ENCODE peak calls at places on chromosomes 4 and X, in five cellular contexts. D is HepG2, V is HCT116, O is GM12878, H is H1. N is an unnamed sample.

GRCh38 chrX:40912576-40912975 is 172.7 kb upstream of the USP9X start:
- DNase-seq in V (no peak), H (no peak), D (no peak), O (no peak), N (no peak)

GRCh38 chr4:42371306-42372063 is 25.8 kb upstream of the SHISA3 start:
- DNase-seq in D (peak; percentile 19), H (no peak), O (no peak), V (peak; percentile 33), N (no peak)

GRCh38 chr4:30720021-30720655 is at the start of gene PCDH7:
- DNase-seq in D (no peak), V (no peak), H (no peak), O (no peak), N (no peak)

GRCh38 chr4:7518871-7519637 is 84.3 kb upstream of the PSAPL1 start:
- DNase-seq in H (no peak), O (no peak), V (no peak), D (no peak), N (no peak)

GRCh38 chrX:133405498-133406180 is 9.7 kb downstream of the GPC4 start:
- DNase-seq in O (no peak), H (no peak), V (no peak), D (no peak), N (no peak)

GRCh38 chr4:115042496-115042895 is 70.9 kb downstream of the NDST4 start:
- DNase-seq in D (peak; percentile 4), H (no peak), V (no peak), O (no peak), N (no peak)

GRCh38 chr4:118732591-118733330 is 47.6 kb downstream of the METTL14 start:
- DNase-seq in D (no peak), O (no peak), H (no peak), V (no peak), N (no peak)

GRCh38 chr4:1730532-1731135 is 9.3 kb downstream of the TACC3 start:
- DNase-seq in H (no peak), V (no peak), O (no peak), D (no peak), N (no peak)

GRCh38 chr4:106587558-106587957 is 219.0 kb upstream of the GIMD1 start:
- DNase-seq in H (no peak), V (no peak), O (no peak), D (no peak), N (no peak)

GRCh38 chr4:140944539-140944938 is 188.4 kb upstream of the TBC1D9 start:
- DNase-seq in O (no peak), D (no peak), H (no peak), V (no peak), N (no peak)

GRCh38 chrX:105211051-105211575 is 9.4 kb downstream of the TEX13A start:
- DNase-seq in D (no peak), H (no peak), V (no peak), O (no peak), N (no peak)

GRCh38 chrX:40411350-40412111 is 169.2 kb upstream of the ATP6AP2 start:
- DNase-seq in D (peak; percentile 0), O (no peak), V (no peak), H (no peak), N (peak; percentile 52)

GRCh38 chrX:148929686-148930085 is 429.3 kb downstream of the AFF2 start:
- DNase-seq in H (no peak), O (no peak), V (no peak), D (no peak), N (no peak)

GRCh38 chr4:165385124-165385523 is 6.3 kb downstream of the CPE start:
- DNase-seq in O (no peak), V (no peak), H (no peak), D (no peak), N (no peak)

GRCh38 chr4:173360587-173361221 is 10.1 kb upstream of the SAP30 start:
- DNase-seq in O (no peak), V (no peak), D (no peak), H (no peak), N (no peak)

GRCh38 chr4:101948055-101948454 is 157.5 kb downstream of the BANK1 start:
- DNase-seq in O (no peak), D (no peak), V (no peak), H (no peak), N (no peak)

GRCh38 chr4:38562751-38563198 is 101.2 kb upstream of the KLF3 start:
- DNase-seq in O (no peak), D (peak; percentile 18), V (no peak), H (no peak), N (no peak)

GRCh38 chr4:176793060-176793605 is 411 bp upstream of the VEGFC start:
- DNase-seq in H (no peak), V (no peak), O (no peak), D (no peak), N (no peak)

GRCh38 chr4:112842513-112842912 is 205.6 kb downstream of the LARP7 start:
- DNase-seq in H (no peak), O (no peak), D (no peak), V (no peak), N (no peak)

GRCh38 chr4:27010334-27010940 is 149.8 kb downstream of the STIM2 start:
- DNase-seq in H (no peak), O (peak; percentile 16), V (peak; percentile 43), D (peak; percentile 46), N (peak; percentile 29)

GRCh38 chr4:173259310-173259709 is 74.8 kb downstream of the HMGB2 start:
- DNase-seq in D (no peak), O (no peak), H (no peak), V (no peak), N (no peak)

GRCh38 chrX:79325263-79325958 is 41.7 kb downstream of the ITM2A start:
- DNase-seq in D (no peak), O (no peak), H (no peak), V (no peak), N (no peak)

GRCh38 chrX:926070-926469 is 286.4 kb downstream of the CRLF2 start:
- DNase-seq in V (no peak), O (no peak), H (no peak), D (no peak), N (no peak)

DNA sequence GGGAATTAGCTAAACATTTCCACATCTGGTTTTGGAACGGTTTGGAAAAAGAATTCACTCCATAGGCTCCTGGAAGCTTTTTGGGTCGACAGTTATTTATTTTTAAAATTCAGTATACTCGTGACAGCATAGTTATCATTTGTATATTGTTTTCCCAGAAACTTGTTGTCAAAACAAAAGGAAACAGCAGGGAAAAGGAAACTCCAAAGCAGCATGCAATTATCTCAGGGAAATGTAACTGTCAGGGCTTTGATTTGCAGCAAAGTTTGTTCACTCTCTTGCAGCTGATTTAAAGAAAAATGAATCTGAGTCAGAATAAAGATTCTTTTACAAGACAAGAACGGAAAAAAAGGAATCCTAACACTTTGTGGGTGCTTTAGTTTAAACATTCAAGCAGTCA is 86.4 kb downstream of the PLAC1 start:
- DNase-seq in H (no peak), V (no peak), D (no peak), O (no peak), N (no peak)
- TF ChIP-seq SRF in H (no peak), V (no peak), D (no peak), O (no peak), N (no peak)

GRCh38 chr4:127055349-127055748 is 577.4 kb upstream of the INTU start:
- DNase-seq in D (no peak), O (no peak), V (no peak), H (no peak), N (no peak)
- TF ChIP-seq SRF in D (no peak), O (no peak), V (no peak), H (no peak), N (no peak)

DNA sequence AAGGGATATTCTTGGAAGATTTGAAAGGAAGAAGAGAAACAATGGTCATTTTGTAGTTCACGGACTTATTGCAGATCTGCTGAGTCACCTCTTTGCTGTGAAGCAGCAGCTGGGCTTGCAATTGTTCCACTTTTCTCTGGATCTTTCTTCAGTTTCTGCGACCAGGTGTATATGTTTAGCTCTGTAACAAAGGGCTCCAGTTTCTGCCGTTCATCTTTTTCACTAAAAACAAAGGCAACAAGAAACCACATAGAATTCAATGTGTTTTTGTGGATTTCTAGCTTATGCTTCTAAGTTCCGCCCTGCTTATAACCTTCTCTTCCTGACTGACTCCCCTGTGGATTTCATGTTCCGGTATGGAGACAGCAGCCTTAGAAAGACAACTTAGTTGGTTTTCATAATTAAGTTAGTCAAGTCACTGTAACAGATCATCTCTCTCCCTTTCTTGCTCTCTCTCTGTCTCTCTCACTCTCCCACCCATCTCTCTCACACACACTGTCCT is 121.6 kb upstream of the EPHA5 start:
- DNase-seq in D (no peak), O (no peak), V (no peak), H (no peak), N (no peak)
- TF ChIP-seq SRF in D (no peak), O (no peak), V (no peak), H (no peak), N (no peak)

GRCh38 chr4:81319657-81320056 is 104.6 kb upstream of the PRKG2 start:
- DNase-seq in V (no peak), H (no peak), D (no peak), O (no peak), N (no peak)
- TF ChIP-seq SRF in V (no peak), H (no peak), D (no peak), O (no peak), N (no peak)

GRCh38 chr4:55725057-55725456 is 89.0 kb upstream of the NMU start:
- DNase-seq in V (no peak), O (no peak), D (no peak), H (no peak), N (peak; percentile 40)
- TF ChIP-seq SRF in V (no peak), O (no peak), D (no peak), H (no peak), N (no peak)

GRCh38 chr4:25795566-25796454 is 67.0 kb downstream of the SEL1L3 start:
- DNase-seq in O (no peak), D (peak; percentile 15), V (no peak), H (peak; percentile 53), N (no peak)
- TF ChIP-seq SRF in O (no peak), D (no peak), V (no peak), H (no peak), N (no peak)